ENCODE peak calls at places on chromosome 12, in seven cellular contexts. Z is C1 segment of cervical spinal cord; M is natural killer cell; E is posterior cingulate gyrus; T is left ventricle myocardium superior; H is HT1080; S is CD4-positive, alpha-beta T cell. J is an unnamed sample.

GRCh38 chr12:117789195-117789912 is 179.4 kb downstream of the KSR2 start:
- DNase-seq in Z (no peak), H (no peak), T (no peak), S (no peak), M (no peak), E (no peak), J (no peak)

GRCh38 chr12:10753066-10753465 is 29.9 kb upstream of the YBX3 start:
- DNase-seq in S (no peak), H (no peak), E (no peak), Z (no peak), T (no peak), M (no peak), J (no peak)

GRCh38 chr12:126424696-126425095 is 1359.5 kb downstream of the AACS start:
- DNase-seq in H (peak; percentile 52), E (no peak), S (no peak), T (no peak), Z (no peak), M (no peak), J (no peak)

GRCh38 chr12:2593045-2593444 is 201.7 kb upstream of the FKBP4 start:
- DNase-seq in M (no peak), H (no peak), Z (no peak), S (no peak), E (no peak), T (no peak), J (no peak)

GRCh38 chr12:97545804-97546203 is 83.2 kb downstream of the RMST start:
- DNase-seq in E (no peak), H (no peak), Z (no peak), T (no peak), M (no peak), S (no peak), J (no peak)

GRCh38 chr12:63068857-63069442 is 82.1 kb downstream of the AVPR1A start:
- DNase-seq in H (peak; percentile 48), S (no peak), E (no peak), T (no peak), M (no peak), Z (peak; percentile 2), J (no peak)

GRCh38 chr12:30613119-30613830 is 82.4 kb downstream of the IPO8 start:
- DNase-seq in M (no peak), S (no peak), E (no peak), H (peak; percentile 15), T (no peak), Z (no peak), J (no peak)

GRCh38 chr12:60539592-60539991 is 943.8 kb downstream of the SLC16A7 start:
- DNase-seq in Z (no peak), T (no peak), E (no peak), S (no peak), H (peak; percentile 4), M (no peak), J (no peak)

GRCh38 chr12:51549637-51550036 is 41.4 kb upstream of the SCN8A start:
- DNase-seq in M (no peak), T (no peak), H (no peak), S (no peak), E (no peak), Z (no peak), J (no peak)

GRCh38 chr12:108846320-108846719 is 11.1 kb downstream of the SSH1 start:
- DNase-seq in M (no peak), H (no peak), E (peak; percentile 83), Z (peak; percentile 48), S (no peak), T (peak; percentile 82), J (no peak)

GRCh38 chr12:54988402-54989054 is 4.0 kb upstream of the TESPA1 start:
- DNase-seq in H (no peak), Z (peak; percentile 74), T (peak; percentile 95), E (peak; percentile 84), S (no peak), M (no peak), J (no peak)

GRCh38 chr12:15700595-15700994 is 88.6 kb downstream of the EPS8 start:
- DNase-seq in Z (no peak), E (no peak), S (no peak), H (peak; percentile 93), T (no peak), M (no peak), J (no peak)

GRCh38 chr12:1948883-1949282 is 30.4 kb upstream of the CACNA2D4 start:
- DNase-seq in T (no peak), S (no peak), Z (no peak), M (no peak), E (no peak), H (no peak), J (no peak)

GRCh38 chr12:57735198-57735855 is 3.2 kb downstream of the AGAP2 start:
- DNase-seq in H (no peak), S (no peak), Z (no peak), E (no peak), M (no peak), T (no peak), J (no peak)

GRCh38 chr12:95733156-95733825 is 57.3 kb downstream of the NTN4 start:
- DNase-seq in E (no peak), T (no peak), S (no peak), H (peak; percentile 71), Z (no peak), M (no peak), J (no peak)

GRCh38 chr12:79911889-79912656 is 22.8 kb downstream of the PPP1R12A start:
- DNase-seq in M (no peak), E (no peak), T (no peak), Z (no peak), S (no peak), H (peak; percentile 50), J (no peak)

GRCh38 chr12:21771311-21771710 is 3.2 kb downstream of the KCNJ8 start:
- DNase-seq in H (no peak), E (no peak), M (no peak), T (no peak), Z (no peak), S (no peak), J (no peak)

GRCh38 chr12:69534389-69534822 is 50.9 kb upstream of the CCT2 start:
- DNase-seq in E (peak; percentile 43), T (no peak), H (peak; percentile 92), Z (peak; percentile 25), M (no peak), S (no peak), J (no peak)

GRCh38 chr12:34394211-34395055 is 372.1 kb downstream of the ALG10 start:
- DNase-seq in Z (no peak), S (no peak), T (peak; percentile 11), H (no peak), M (peak; percentile 3), E (no peak), J (no peak)

GRCh38 chr12:122999196-122999946 is 18.9 kb downstream of the ARL6IP4 start:
- DNase-seq in H (no peak), E (no peak), T (peak; percentile 15), S (no peak), M (no peak), Z (no peak), J (no peak)

GRCh38 chr12:4064008-4064407 is 190.8 kb upstream of the PARP11 start:
- DNase-seq in H (no peak), Z (no peak), E (no peak), M (no peak), T (no peak), S (no peak), J (no peak)

GRCh38 chr12:51818567-51819300 is 29.8 kb downstream of the FIGNL2 start:
- DNase-seq in T (no peak), S (no peak), Z (no peak), M (no peak), H (peak; percentile 49), E (no peak), J (no peak)

GRCh38 chr12:116381744-116382455 is 104.4 kb upstream of the MED13L start:
- DNase-seq in S (no peak), H (peak; percentile 95), E (no peak), T (no peak), M (no peak), Z (no peak), J (no peak)

GRCh38 chr12:78916845-78917480 is 52.4 kb downstream of the SYT1 start:
- DNase-seq in T (no peak), M (no peak), E (no peak), S (no peak), H (peak; percentile 85), Z (no peak), J (no peak)

GRCh38 chr12:132352896-132353800 is 23.8 kb upstream of the GALNT9 start:
- DNase-seq in S (no peak), T (peak; percentile 22), E (no peak), H (no peak), M (no peak), Z (no peak), J (no peak)

GRCh38 chr12:6280053-6280469 is 30.4 kb upstream of the PLEKHG6 start:
- DNase-seq in M (no peak), H (peak; percentile 97), S (no peak), T (no peak), E (no peak), Z (no peak), J (no peak)

GRCh38 chr12:108884116-108885012 is 4.5 kb downstream of the DAO start:
- DNase-seq in H (peak; percentile 28), S (peak; percentile 42), T (peak; percentile 61), M (peak; percentile 43), Z (no peak), E (peak; percentile 14), J (peak; percentile 12)

GRCh38 chr12:94193168-94193567 is 44.8 kb downstream of the PLXNC1 start:
- DNase-seq in S (no peak), E (no peak), Z (no peak), M (no peak), T (no peak), H (no peak), J (no peak)

GRCh38 chr12:46108721-46109120 is 118.3 kb upstream of the SCAF11 start:
- DNase-seq in Z (no peak), S (no peak), H (no peak), E (no peak), T (no peak), M (no peak), J (no peak)

GRCh38 chr12:30796891-30797371 is 42.2 kb upstream of the CAPRIN2 start:
- DNase-seq in S (no peak), Z (no peak), T (no peak), M (no peak), E (no peak), H (peak; percentile 66), J (no peak)

GRCh38 chr12:68641138-68641537 is 30.4 kb downstream of the RAP1B start:
- DNase-seq in S (no peak), E (no peak), H (no peak), M (no peak), Z (no peak), T (no peak), J (no peak)

GRCh38 chr12:107917912-107918800 is 143.7 kb downstream of the ASCL4 start:
- DNase-seq in Z (no peak), S (no peak), M (no peak), H (no peak), E (peak; percentile 29), T (no peak), J (no peak)

GRCh38 chr12:57893460-57894353 is 47.2 kb upstream of the CTDSP2 start:
- DNase-seq in E (peak; percentile 74), T (peak; percentile 96), S (no peak), H (peak; percentile 73), Z (peak; percentile 85), M (no peak), J (no peak)

GRCh38 chr12:22321620-22322019 is 12.9 kb downstream of the ST8SIA1 start:
- DNase-seq in S (peak; percentile 19), T (no peak), Z (no peak), H (peak; percentile 82), E (no peak), M (no peak), J (peak; percentile 2)

GRCh38 chr12:47270782-47271664 is 191.3 kb upstream of the AMIGO2 start:
- DNase-seq in Z (no peak), H (peak; percentile 97), T (no peak), S (no peak), M (no peak), E (no peak), J (no peak)

GRCh38 chr12:18888062-18888461 is 150.1 kb downstream of the CAPZA3 start:
- DNase-seq in E (no peak), S (no peak), Z (no peak), M (no peak), H (no peak), T (no peak), J (no peak)

GRCh38 chr12:120709976-120710804 is at the start of gene UNC119B:
- DNase-seq in E (peak; percentile 74), S (peak; percentile 73), T (peak; percentile 89), M (peak; percentile 67), H (no peak), Z (peak; percentile 78), J (peak; percentile 16)